ENCODE peak calls at places on chromosomes 13 and 19, in ten cellular contexts. I is MV-4-11; R is GM04504; N is stimulated activated CD4-positive, alpha-beta T cell treated with anti-CD3 and anti-CD28 coated beads, Interleukin-4, amount 100 ng/mL, for 24 hours; B is activated effector memory CD4-positive, alpha-beta T cell treated with Interleukin-2 at 50 U/mL for 16 hours; X is Peyer's patch; P is NCI-H774; V is hypothalamus; E is stomach; W is COR-L47. M is an unnamed sample.

GRCh38 chr19:4199699-4200293 is 17.3 kb downstream of the ANKRD24 start:
- DNase-seq in E (no peak), N (no peak), X (peak), B (no peak), R (no peak), P (peak), I (no peak), V (no peak), W (no peak), M (peak)

GRCh38 chr19:58063712-58064111 is 4.6 kb downstream of the ZNF135 start:
- DNase-seq in P (no peak), X (no peak), R (no peak), I (no peak), N (no peak), E (no peak), W (no peak), V (no peak), B (no peak), M (no peak)

GRCh38 chr13:73708393-73708985 is 425.7 kb downstream of the KLF12 start:
- DNase-seq in P (peak), R (peak), I (peak), X (peak), E (peak), N (peak), V (peak), B (peak), W (peak), M (peak)

GRCh38 chr13:85798999-85799646 is at the start of gene SLITRK6:
- DNase-seq in V (no peak), B (no peak), E (no peak), R (peak), X (no peak), P (peak), W (peak), I (peak), N (no peak), M (no peak)

GRCh38 chr13:97492257-97492656 is 58.3 kb downstream of the RAP2A start:
- DNase-seq in W (no peak), B (no peak), X (no peak), E (no peak), N (no peak), I (no peak), P (peak), R (no peak), V (no peak), M (no peak)

GRCh38 chr13:44191504-44192171 is 182.0 kb upstream of the SERP2 start:
- DNase-seq in V (peak), B (peak), I (peak), R (peak), E (peak), X (peak), N (peak), P (peak), W (peak), M (peak)

GRCh38 chr19:4914736-4915501 is 5.6 kb downstream of the UHRF1 start:
- DNase-seq in R (no peak), V (no peak), E (peak), P (no peak), B (peak), N (peak), X (peak), W (no peak), I (peak), M (no peak)

GRCh38 chr13:30429235-30429634 is 6.9 kb downstream of the UBE2L5 start:
- DNase-seq in P (no peak), I (no peak), V (no peak), X (no peak), W (no peak), R (no peak), N (no peak), B (no peak), E (no peak), M (no peak)

GRCh38 chr19:3224346-3225325 is at the start of gene CELF5:
- DNase-seq in X (peak), P (peak), N (peak), E (peak), R (no peak), W (peak), I (no peak), V (peak), B (peak), M (peak)

GRCh38 chr19:45475537-45476348 is 7.9 kb downstream of the FOSB start:
- DNase-seq in I (no peak), W (no peak), X (no peak), B (no peak), N (no peak), V (no peak), E (no peak), R (no peak), P (no peak), M (peak)

GRCh38 chr19:19256072-19256969 is 16.8 kb downstream of the TM6SF2 start:
- DNase-seq in W (peak), B (no peak), R (no peak), P (peak), N (no peak), V (peak), I (peak), X (no peak), E (no peak), M (peak)

M was measured in RPMI8226.